ENCODE peak calls at places on chromosomes 3 and 15, in seven cellular contexts. V is left kidney; O is stimulated activated CD8-positive, alpha-beta memory T cell treated with anti-CD3 and anti-CD28 coated beads, Interleukin-4, amount 100 ng/mL, for 24 hours; N is DMS153; M is occipital lobe; F is HTR-8/SVneo; L is T47D. G is an unnamed sample.

GRCh38 chr15:99113547-99114271 is 8.8 kb downstream of the SYNM start:
- DNase-seq in O (no peak), N (no peak), V (no peak), L (no peak), F (no peak), M (no peak), G (no peak)

GRCh38 chr15:68642491-68642845 is 63.7 kb downstream of the CORO2B start:
- DNase-seq in F (no peak), V (no peak), L (no peak), N (no peak), O (no peak), M (no peak), G (no peak)

GRCh38 chr15:72155021-72155621 is 36.9 kb downstream of the SENP8 start:
- DNase-seq in M (peak), L (peak), V (peak), N (peak), O (no peak), F (peak), G (peak)

GRCh38 chr3:186315581-186316354 is 46.3 kb downstream of the DGKG start:
- DNase-seq in F (no peak), O (no peak), L (no peak), M (no peak), N (no peak), V (no peak), G (no peak)

GRCh38 chr3:10185804-10186762 is 21.4 kb downstream of the IRAK2 start:
- DNase-seq in N (no peak), O (no peak), V (no peak), F (no peak), M (no peak), L (no peak), G (no peak)

GRCh38 chr3:108153451-108153981 is 62.7 kb upstream of the CD47 start:
- DNase-seq in V (peak), M (no peak), F (no peak), L (no peak), N (no peak), O (peak), G (peak)

GRCh38 chr3:139288266-139288821 is 55.5 kb upstream of the MRPS22 start:
- DNase-seq in O (no peak), M (no peak), L (no peak), N (no peak), V (peak), F (no peak), G (no peak)

GRCh38 chr15:22794063-22794462 is 7.6 kb downstream of the NIPA1 start:
- DNase-seq in V (no peak), M (no peak), F (no peak), O (no peak), L (no peak), N (no peak), G (no peak)

GRCh38 chr3:39970982-39971381 is 161.6 kb downstream of the MYRIP start:
- DNase-seq in O (no peak), M (no peak), F (no peak), N (no peak), L (no peak), V (no peak), G (no peak)

GRCh38 chr15:78012643-78013077 is 64.9 kb downstream of the TBC1D2B start:
- DNase-seq in O (no peak), L (no peak), V (no peak), N (no peak), M (no peak), F (no peak), G (peak)

GRCh38 chr3:183584246-183584913 is 28.9 kb upstream of the KLHL6 start:
- DNase-seq in O (no peak), V (peak), L (no peak), M (peak), N (no peak), F (no peak), G (no peak)

GRCh38 chr15:43220991-43221403 is at the start of gene EPB42:
- DNase-seq in N (no peak), L (no peak), O (no peak), F (no peak), M (no peak), V (no peak), G (no peak)